ENCODE peak calls at places on chromosomes 5 and 9, in six cellular contexts. One of them, this sample, is unnamed.

GRCh38 chr9:4936277-4936676 is 48.8 kb upstream of the JAK2 start:
- DNase-seq in mammary epithelial cell: no peak
- DNase-seq in thyroid gland: no peak
- DNase-seq in coronary artery: no peak
- DNase-seq in fibroblast of lung: no peak
- DNase-seq in RWPE1: no peak
- DNase-seq in this sample: no peak

GRCh38 chr5:88045931-88046461 is 222.6 kb downstream of the TMEM161B start:
- DNase-seq in coronary artery: no peak
- DNase-seq in RWPE1: no peak
- DNase-seq in thyroid gland: no peak
- DNase-seq in fibroblast of lung: no peak
- DNase-seq in mammary epithelial cell: peak; percentile 3
- DNase-seq in this sample: no peak

GRCh38 chr5:126552614-126553013 is 42.4 kb downstream of the ALDH7A1 start:
- DNase-seq in fibroblast of lung: no peak
- DNase-seq in mammary epithelial cell: no peak
- DNase-seq in RWPE1: no peak
- DNase-seq in coronary artery: no peak
- DNase-seq in thyroid gland: no peak
- DNase-seq in this sample: no peak

GRCh38 chr5:63125862-63126261 is 547.2 kb downstream of the LRRC70 start:
- DNase-seq in mammary epithelial cell: peak; percentile 41
- DNase-seq in coronary artery: no peak
- DNase-seq in RWPE1: peak; percentile 65
- DNase-seq in thyroid gland: no peak
- DNase-seq in fibroblast of lung: peak; percentile 59
- DNase-seq in this sample: no peak

GRCh38 chr5:128903550-128903949 is 61.7 kb upstream of the SLC27A6 start:
- DNase-seq in RWPE1: no peak
- DNase-seq in thyroid gland: no peak
- DNase-seq in coronary artery: no peak
- DNase-seq in mammary epithelial cell: no peak
- DNase-seq in fibroblast of lung: no peak
- DNase-seq in this sample: no peak

GRCh38 chr9:82531795-82532194 is 531.1 kb downstream of the RASEF start:
- DNase-seq in coronary artery: no peak
- DNase-seq in mammary epithelial cell: peak; percentile 2
- DNase-seq in fibroblast of lung: no peak
- DNase-seq in RWPE1: no peak
- DNase-seq in thyroid gland: no peak
- DNase-seq in this sample: no peak

GRCh38 chr9:108746864-108747263 is 108.9 kb downstream of the ACTL7B start:
- DNase-seq in coronary artery: no peak
- DNase-seq in RWPE1: peak; percentile 21
- DNase-seq in thyroid gland: no peak
- DNase-seq in mammary epithelial cell: no peak
- DNase-seq in fibroblast of lung: peak; percentile 66
- DNase-seq in this sample: no peak

GRCh38 chr9:134413890-134414731 is 87.9 kb downstream of the RXRA start:
- DNase-seq in mammary epithelial cell: peak; percentile 84
- DNase-seq in RWPE1: peak; percentile 97
- DNase-seq in coronary artery: no peak
- DNase-seq in fibroblast of lung: peak; percentile 82
- DNase-seq in thyroid gland: peak; percentile 98
- DNase-seq in this sample: peak; percentile 82

GRCh38 chr5:180346358-180346757 is 6.8 kb downstream of the GFPT2 start:
- DNase-seq in thyroid gland: no peak
- DNase-seq in RWPE1: no peak
- DNase-seq in mammary epithelial cell: no peak
- DNase-seq in fibroblast of lung: no peak
- DNase-seq in coronary artery: no peak
- DNase-seq in this sample: peak; percentile 80

GRCh38 chr5:81756016-81756415 is 5.1 kb upstream of the SSBP2 start:
- DNase-seq in coronary artery: no peak
- DNase-seq in mammary epithelial cell: no peak
- DNase-seq in thyroid gland: peak; percentile 50
- DNase-seq in fibroblast of lung: no peak
- DNase-seq in RWPE1: no peak
- DNase-seq in this sample: no peak

GRCh38 chr9:129052592-129052991 is 16.2 kb downstream of the MIGA2 start:
- DNase-seq in mammary epithelial cell: peak; percentile 89
- DNase-seq in coronary artery: no peak
- DNase-seq in fibroblast of lung: no peak
- DNase-seq in RWPE1: peak; percentile 73
- DNase-seq in thyroid gland: peak; percentile 100
- DNase-seq in this sample: peak; percentile 90

GRCh38 chr5:60436518-60436917 is 263.4 kb downstream of the DEPDC1B start:
- DNase-seq in mammary epithelial cell: no peak
- DNase-seq in fibroblast of lung: no peak
- DNase-seq in thyroid gland: no peak
- DNase-seq in coronary artery: no peak
- DNase-seq in RWPE1: no peak
- DNase-seq in this sample: no peak

DNA sequence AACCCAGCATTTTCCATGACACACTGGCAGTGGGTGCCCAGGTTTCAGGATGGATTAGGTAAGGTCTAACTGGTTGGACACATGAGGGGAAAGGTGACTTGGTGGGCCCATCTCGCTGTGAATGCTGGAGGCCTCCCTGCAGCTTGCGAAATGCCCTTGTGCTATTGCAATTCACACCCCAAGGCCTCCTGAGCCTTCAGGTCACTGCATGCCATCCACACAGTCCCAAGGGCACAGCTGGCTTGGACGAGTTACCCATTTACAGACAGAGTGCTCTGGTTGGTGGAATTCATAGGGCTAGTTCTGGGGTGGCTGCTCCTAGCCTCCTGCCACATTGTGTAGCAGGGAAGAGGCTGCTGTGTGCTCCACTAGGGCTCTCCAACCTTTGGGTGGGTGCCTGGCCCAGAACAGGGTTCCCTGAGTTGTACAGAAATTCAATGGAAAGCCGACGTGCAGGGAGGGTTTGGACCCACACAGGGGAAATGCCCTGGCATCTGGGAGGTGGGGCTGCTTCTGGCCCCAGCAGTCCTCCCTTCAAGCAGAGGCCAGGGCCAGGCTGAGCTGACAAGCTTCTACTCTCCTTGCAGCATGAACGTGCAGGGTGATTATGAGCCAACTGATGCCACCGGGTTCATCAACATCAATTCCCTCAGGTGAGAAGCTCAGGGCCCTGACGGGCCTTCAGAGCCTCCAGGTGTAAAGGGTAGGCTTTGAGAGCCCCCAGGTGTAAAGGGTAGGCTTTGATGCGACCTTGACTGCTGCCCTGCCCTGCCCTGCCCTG is 54.3 kb downstream of the ASS1 start:
- DNase-seq in mammary epithelial cell: no peak
- DNase-seq in RWPE1: no peak
- DNase-seq in fibroblast of lung: no peak
- DNase-seq in thyroid gland: no peak
- DNase-seq in coronary artery: no peak
- DNase-seq in this sample: no peak
- H3K27ac ChIP-seq in mammary epithelial cell: no peak overlapping the region
- H3K27ac ChIP-seq in RWPE1: peak overlapping the region; percentile 33
- H3K27ac ChIP-seq in fibroblast of lung: no peak overlapping the region
- H3K27ac ChIP-seq in thyroid gland: no peak overlapping the region
- H3K27ac ChIP-seq in coronary artery: no peak overlapping the region
- H3K27ac ChIP-seq in this sample: no peak overlapping the region

GRCh38 chr5:163383754-163384153 is 53.6 kb upstream of the CCNG1 start:
- DNase-seq in mammary epithelial cell: no peak
- DNase-seq in coronary artery: no peak
- DNase-seq in fibroblast of lung: no peak
- DNase-seq in thyroid gland: no peak
- DNase-seq in RWPE1: no peak
- DNase-seq in this sample: no peak

GRCh38 chr5:163385276-163385675 is 52.1 kb upstream of the CCNG1 start:
- DNase-seq in coronary artery: no peak
- DNase-seq in mammary epithelial cell: no peak
- DNase-seq in thyroid gland: peak; percentile 22
- DNase-seq in fibroblast of lung: peak; percentile 53
- DNase-seq in RWPE1: no peak
- DNase-seq in this sample: no peak

GRCh38 chr5:163384669-163385068 is 52.7 kb upstream of the CCNG1 start:
- DNase-seq in mammary epithelial cell: no peak
- DNase-seq in fibroblast of lung: no peak
- DNase-seq in RWPE1: no peak
- DNase-seq in coronary artery: no peak
- DNase-seq in thyroid gland: no peak
- DNase-seq in this sample: no peak

GRCh38 chr5:163386352-163386751 is 51.0 kb upstream of the CCNG1 start:
- DNase-seq in fibroblast of lung: no peak
- DNase-seq in thyroid gland: no peak
- DNase-seq in coronary artery: no peak
- DNase-seq in mammary epithelial cell: no peak
- DNase-seq in RWPE1: no peak
- DNase-seq in this sample: no peak

DNA sequence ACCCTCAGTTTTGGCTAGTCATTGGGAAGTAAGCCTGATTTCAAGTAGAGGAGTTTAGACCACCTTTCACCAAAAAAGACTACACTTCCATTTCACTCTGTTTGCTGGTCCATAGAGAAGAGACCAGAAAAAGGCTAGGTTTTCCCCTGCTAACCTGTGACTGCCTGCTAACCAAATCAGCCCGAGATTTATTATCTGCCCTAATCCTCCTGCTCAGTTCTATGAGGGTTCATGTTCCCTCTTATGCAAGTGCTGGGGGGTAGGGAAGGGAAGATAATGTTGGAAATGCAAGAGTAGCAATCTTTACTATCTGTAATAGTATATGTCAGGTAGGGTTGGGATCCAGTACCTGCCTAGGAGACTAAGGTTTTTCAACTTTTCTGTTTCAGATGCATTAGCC is 51.6 kb upstream of the CCNG1 start:
- DNase-seq in thyroid gland: no peak
- DNase-seq in coronary artery: no peak
- DNase-seq in mammary epithelial cell: no peak
- DNase-seq in fibroblast of lung: no peak
- DNase-seq in RWPE1: no peak
- DNase-seq in this sample: no peak
- TF ChIP-seq CTCF in thyroid gland: no peak
- TF ChIP-seq CTCF in coronary artery: no peak
- TF ChIP-seq CTCF in mammary epithelial cell: no peak
- TF ChIP-seq CTCF in fibroblast of lung: no peak
- TF ChIP-seq CTCF in RWPE1: no peak
- TF ChIP-seq CTCF in this sample: no peak

GRCh38 chr5:80141147-80141671 is 106.1 kb downstream of the THBS4 start:
- DNase-seq in fibroblast of lung: peak; percentile 67
- DNase-seq in mammary epithelial cell: no peak
- DNase-seq in thyroid gland: peak; percentile 26
- DNase-seq in RWPE1: no peak
- DNase-seq in coronary artery: peak; percentile 88
- DNase-seq in this sample: peak; percentile 83

GRCh38 chr5:80141681-80142080 is 106.5 kb downstream of the THBS4 start:
- DNase-seq in fibroblast of lung: no peak
- DNase-seq in mammary epithelial cell: no peak
- DNase-seq in thyroid gland: no peak
- DNase-seq in RWPE1: no peak
- DNase-seq in coronary artery: no peak
- DNase-seq in this sample: no peak

GRCh38 chr5:80136751-80137272 is 101.7 kb downstream of the THBS4 start:
- DNase-seq in mammary epithelial cell: no peak
- DNase-seq in fibroblast of lung: no peak
- DNase-seq in thyroid gland: no peak
- DNase-seq in RWPE1: no peak
- DNase-seq in coronary artery: peak; percentile 19
- DNase-seq in this sample: no peak

GRCh38 chr5:80140496-80140895 is 105.3 kb downstream of the THBS4 start:
- DNase-seq in coronary artery: peak; percentile 14
- DNase-seq in RWPE1: no peak
- DNase-seq in mammary epithelial cell: no peak
- DNase-seq in fibroblast of lung: no peak
- DNase-seq in thyroid gland: no peak
- DNase-seq in this sample: no peak

DNA sequence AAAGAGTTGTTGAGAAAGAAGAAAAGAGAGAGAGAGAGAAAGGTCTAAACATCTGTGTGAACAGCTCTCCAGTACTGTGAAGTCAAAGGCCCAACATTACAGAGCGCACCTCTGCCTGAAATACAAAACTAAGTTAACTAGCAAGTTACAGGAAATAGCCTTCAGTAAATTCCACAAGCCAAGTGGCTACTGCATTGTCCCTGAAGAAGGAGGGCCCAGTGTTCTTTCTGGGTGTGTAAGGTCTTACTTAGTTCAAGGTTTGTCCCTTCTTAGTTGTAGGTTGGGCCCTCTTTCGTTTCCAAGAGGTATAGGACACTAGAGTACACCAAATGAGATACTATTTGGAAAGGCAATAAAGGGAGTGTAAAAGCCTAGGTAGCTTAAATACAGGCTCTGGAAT is 104.4 kb downstream of the THBS4 start:
- DNase-seq in thyroid gland: no peak
- DNase-seq in coronary artery: no peak
- DNase-seq in RWPE1: no peak
- DNase-seq in mammary epithelial cell: no peak
- DNase-seq in fibroblast of lung: no peak
- DNase-seq in this sample: no peak
- H3K27ac ChIP-seq in thyroid gland: no peak overlapping the region
- H3K27ac ChIP-seq in coronary artery: no peak overlapping the region
- H3K27ac ChIP-seq in RWPE1: no peak overlapping the region
- H3K27ac ChIP-seq in mammary epithelial cell: no peak overlapping the region
- H3K27ac ChIP-seq in fibroblast of lung: no peak overlapping the region
- H3K27ac ChIP-seq in this sample: peak overlapping the region; percentile 45

DNA sequence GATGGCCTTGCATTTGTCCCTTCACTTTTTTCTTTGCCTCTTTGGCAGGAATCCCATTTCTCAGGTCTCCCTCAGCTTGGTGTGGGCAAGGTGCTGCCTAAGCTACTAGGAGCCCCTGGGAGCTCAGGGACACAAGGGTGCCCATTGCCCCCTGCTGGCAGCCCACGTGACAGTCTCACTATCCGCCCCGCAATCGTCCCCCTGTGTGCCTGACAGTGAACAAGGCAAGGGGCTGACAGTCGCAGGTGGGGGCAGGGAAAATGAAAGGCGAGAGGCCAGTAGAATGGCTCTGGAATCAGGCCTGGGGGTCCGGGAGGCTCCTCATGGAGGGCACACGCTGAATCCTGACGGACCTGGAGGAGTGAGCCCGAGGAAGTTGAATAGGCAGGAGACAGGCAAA is 2.0 kb upstream of the PCDH12 start:
- DNase-seq in coronary artery: no peak
- DNase-seq in thyroid gland: no peak
- DNase-seq in RWPE1: no peak
- DNase-seq in mammary epithelial cell: no peak
- DNase-seq in fibroblast of lung: no peak
- DNase-seq in this sample: no peak
- TF ChIP-seq CTCF in coronary artery: no peak
- TF ChIP-seq CTCF in thyroid gland: no peak
- TF ChIP-seq CTCF in RWPE1: no peak
- TF ChIP-seq CTCF in mammary epithelial cell: peak; percentile 11
- TF ChIP-seq CTCF in fibroblast of lung: peak; percentile 32
- TF ChIP-seq CTCF in this sample: no peak

GRCh38 chr5:169222934-169223594 is 77.9 kb downstream of the SLIT3 start:
- DNase-seq in mammary epithelial cell: no peak
- DNase-seq in fibroblast of lung: no peak
- DNase-seq in coronary artery: peak; percentile 29
- DNase-seq in thyroid gland: no peak
- DNase-seq in RWPE1: no peak
- DNase-seq in this sample: no peak
- H3K27ac ChIP-seq in mammary epithelial cell: no peak overlapping the region
- H3K27ac ChIP-seq in fibroblast of lung: no peak overlapping the region
- H3K27ac ChIP-seq in coronary artery: no peak overlapping the region
- H3K27ac ChIP-seq in thyroid gland: no peak overlapping the region
- H3K27ac ChIP-seq in RWPE1: no peak overlapping the region
- H3K27ac ChIP-seq in this sample: no peak overlapping the region